ENCODE peak calls at places on chromosomes 16 and 17, in eight cellular contexts. One of them, this sample, is unnamed.

GRCh38 chr16:24906199-24906808 is 60.5 kb downstream of the SLC5A11 start:
- DNase-seq in pulmonary artery endothelial cell: no peak
- DNase-seq in T-helper 1 cell: no peak
- DNase-seq in A549: peak
- DNase-seq in neural progenitor cell: no peak
- DNase-seq in RWPE2: no peak
- DNase-seq in activated CD4-positive, alpha-beta T cell treated with anti-CD3 and anti-CD28 coated beads for 24 hours: no peak
- DNase-seq in H7: no peak
- DNase-seq in this sample: no peak

GRCh38 chr16:28210264-28210663 is 1.5 kb downstream of the XPO6 start:
- DNase-seq in RWPE2: no peak
- DNase-seq in activated CD4-positive, alpha-beta T cell treated with anti-CD3 and anti-CD28 coated beads for 24 hours: no peak
- DNase-seq in pulmonary artery endothelial cell: no peak
- DNase-seq in T-helper 1 cell: no peak
- DNase-seq in A549: no peak
- DNase-seq in H7: no peak
- DNase-seq in neural progenitor cell: no peak
- DNase-seq in this sample: no peak

GRCh38 chr17:10197362-10197720 is 1.1 kb downstream of the GAS7 start:
- DNase-seq in T-helper 1 cell: no peak
- DNase-seq in H7: no peak
- DNase-seq in RWPE2: no peak
- DNase-seq in activated CD4-positive, alpha-beta T cell treated with anti-CD3 and anti-CD28 coated beads for 24 hours: no peak
- DNase-seq in A549: no peak
- DNase-seq in neural progenitor cell: peak
- DNase-seq in pulmonary artery endothelial cell: no peak
- DNase-seq in this sample: no peak

GRCh38 chr16:81189100-81189664 is 49.3 kb upstream of the BCO1 start:
- DNase-seq in activated CD4-positive, alpha-beta T cell treated with anti-CD3 and anti-CD28 coated beads for 24 hours: no peak
- DNase-seq in RWPE2: no peak
- DNase-seq in A549: no peak
- DNase-seq in pulmonary artery endothelial cell: no peak
- DNase-seq in neural progenitor cell: no peak
- DNase-seq in H7: no peak
- DNase-seq in T-helper 1 cell: no peak
- DNase-seq in this sample: no peak

GRCh38 chr17:58381124-58381838 is 29.3 kb upstream of the SUPT4H1 start:
- DNase-seq in activated CD4-positive, alpha-beta T cell treated with anti-CD3 and anti-CD28 coated beads for 24 hours: no peak
- DNase-seq in A549: peak
- DNase-seq in RWPE2: no peak
- DNase-seq in T-helper 1 cell: no peak
- DNase-seq in H7: no peak
- DNase-seq in pulmonary artery endothelial cell: no peak
- DNase-seq in neural progenitor cell: no peak
- DNase-seq in this sample: no peak

GRCh38 chr16:17972460-17972943 is 364.0 kb downstream of the NPIPA8 start:
- DNase-seq in neural progenitor cell: no peak
- DNase-seq in A549: no peak
- DNase-seq in RWPE2: no peak
- DNase-seq in H7: no peak
- DNase-seq in T-helper 1 cell: no peak
- DNase-seq in activated CD4-positive, alpha-beta T cell treated with anti-CD3 and anti-CD28 coated beads for 24 hours: no peak
- DNase-seq in pulmonary artery endothelial cell: no peak
- DNase-seq in this sample: no peak

GRCh38 chr16:28258571-28258970 is 33.8 kb upstream of the SBK1 start:
- DNase-seq in RWPE2: no peak
- DNase-seq in A549: no peak
- DNase-seq in neural progenitor cell: peak
- DNase-seq in H7: peak
- DNase-seq in T-helper 1 cell: no peak
- DNase-seq in pulmonary artery endothelial cell: no peak
- DNase-seq in activated CD4-positive, alpha-beta T cell treated with anti-CD3 and anti-CD28 coated beads for 24 hours: no peak
- DNase-seq in this sample: no peak

GRCh38 chr17:29640413-29640812 is 17.7 kb upstream of the CORO6 start:
- DNase-seq in pulmonary artery endothelial cell: peak
- DNase-seq in H7: peak
- DNase-seq in T-helper 1 cell: no peak
- DNase-seq in neural progenitor cell: no peak
- DNase-seq in activated CD4-positive, alpha-beta T cell treated with anti-CD3 and anti-CD28 coated beads for 24 hours: no peak
- DNase-seq in RWPE2: no peak
- DNase-seq in A549: no peak
- DNase-seq in this sample: no peak

GRCh38 chr17:16101440-16101839 is 101.8 kb downstream of the TTC19 start:
- DNase-seq in RWPE2: no peak
- DNase-seq in A549: no peak
- DNase-seq in H7: no peak
- DNase-seq in T-helper 1 cell: no peak
- DNase-seq in neural progenitor cell: no peak
- DNase-seq in activated CD4-positive, alpha-beta T cell treated with anti-CD3 and anti-CD28 coated beads for 24 hours: no peak
- DNase-seq in pulmonary artery endothelial cell: no peak
- DNase-seq in this sample: no peak

GRCh38 chr17:76812968-76813367 is 55.2 kb upstream of the MGAT5B start:
- DNase-seq in T-helper 1 cell: no peak
- DNase-seq in pulmonary artery endothelial cell: no peak
- DNase-seq in A549: no peak
- DNase-seq in RWPE2: no peak
- DNase-seq in H7: no peak
- DNase-seq in neural progenitor cell: no peak
- DNase-seq in activated CD4-positive, alpha-beta T cell treated with anti-CD3 and anti-CD28 coated beads for 24 hours: no peak
- DNase-seq in this sample: no peak

GRCh38 chr17:44322236-44322895 is 2.3 kb downstream of the SLC25A39 start:
- DNase-seq in H7: no peak
- DNase-seq in T-helper 1 cell: no peak
- DNase-seq in neural progenitor cell: no peak
- DNase-seq in A549: no peak
- DNase-seq in RWPE2: no peak
- DNase-seq in pulmonary artery endothelial cell: no peak
- DNase-seq in activated CD4-positive, alpha-beta T cell treated with anti-CD3 and anti-CD28 coated beads for 24 hours: no peak
- DNase-seq in this sample: no peak

GRCh38 chr17:22142091-22142490 is 449.8 kb downstream of the KCNJ18 start:
- DNase-seq in neural progenitor cell: no peak
- DNase-seq in pulmonary artery endothelial cell: no peak
- DNase-seq in H7: no peak
- DNase-seq in A549: no peak
- DNase-seq in RWPE2: no peak
- DNase-seq in T-helper 1 cell: no peak
- DNase-seq in activated CD4-positive, alpha-beta T cell treated with anti-CD3 and anti-CD28 coated beads for 24 hours: no peak
- DNase-seq in this sample: no peak

GRCh38 chr16:66605177-66605999 is 884 bp downstream of the CMTM3 start:
- DNase-seq in H7: peak
- DNase-seq in A549: peak
- DNase-seq in activated CD4-positive, alpha-beta T cell treated with anti-CD3 and anti-CD28 coated beads for 24 hours: no peak
- DNase-seq in RWPE2: no peak
- DNase-seq in neural progenitor cell: peak
- DNase-seq in T-helper 1 cell: no peak
- DNase-seq in pulmonary artery endothelial cell: no peak
- DNase-seq in this sample: peak

GRCh38 chr16:11283820-11284248 is 2.7 kb upstream of the PRM1 start:
- DNase-seq in neural progenitor cell: peak
- DNase-seq in pulmonary artery endothelial cell: no peak
- DNase-seq in A549: no peak
- DNase-seq in T-helper 1 cell: no peak
- DNase-seq in RWPE2: no peak
- DNase-seq in H7: no peak
- DNase-seq in activated CD4-positive, alpha-beta T cell treated with anti-CD3 and anti-CD28 coated beads for 24 hours: no peak
- DNase-seq in this sample: no peak

GRCh38 chr16:70151941-70152509 is 21.6 kb upstream of the CLEC18C start:
- DNase-seq in H7: peak
- DNase-seq in activated CD4-positive, alpha-beta T cell treated with anti-CD3 and anti-CD28 coated beads for 24 hours: no peak
- DNase-seq in T-helper 1 cell: no peak
- DNase-seq in pulmonary artery endothelial cell: no peak
- DNase-seq in RWPE2: no peak
- DNase-seq in A549: no peak
- DNase-seq in neural progenitor cell: no peak
- DNase-seq in this sample: no peak

GRCh38 chr16:81486555-81487061 is 42.0 kb downstream of the CMIP start:
- DNase-seq in pulmonary artery endothelial cell: no peak
- DNase-seq in A549: no peak
- DNase-seq in neural progenitor cell: no peak
- DNase-seq in H7: no peak
- DNase-seq in RWPE2: no peak
- DNase-seq in activated CD4-positive, alpha-beta T cell treated with anti-CD3 and anti-CD28 coated beads for 24 hours: no peak
- DNase-seq in T-helper 1 cell: no peak
- DNase-seq in this sample: no peak